ENCODE peak calls at places on chromosomes 11 and 22, in eight cellular contexts. Z is astrocyte of the cerebellum; C is WERI-Rb-1; E is mucosa of gallbladder; W is HFFc6; Q is GM18507; X is activated T-cell treated with anti-CD3 and anti-CD28 coated beads, Interleukin-2, amount 50 U/mL, for 72 hours; B is AG20443. P is an unnamed sample.

GRCh38 chr11:38392176-38392575 is 1794.1 kb upstream of the RAG2 start:
- DNase-seq in Z (peak), C (no peak), E (no peak), W (no peak), Q (no peak), X (no peak), B (no peak), P (no peak)

GRCh38 chr11:121337078-121337477 is 44.5 kb downstream of the SC5D start:
- DNase-seq in Z (no peak), C (no peak), E (no peak), W (no peak), Q (no peak), X (peak), B (no peak), P (no peak)

GRCh38 chr11:5624489-5625278 is at the start of gene TRIM34:
- DNase-seq in Z (peak), C (no peak), E (peak), W (peak), Q (peak), X (peak), B (peak), P (no peak)

GRCh38 chr11:86748296-86748695 is 52.0 kb upstream of the PRSS23 start:
- DNase-seq in Z (no peak), C (no peak), E (no peak), W (peak), Q (no peak), X (no peak), B (peak), P (no peak)

GRCh38 chr11:110148775-110149744 is 55.9 kb downstream of the ZC3H12C start:
- DNase-seq in Z (no peak), C (no peak), E (no peak), W (peak), Q (no peak), X (no peak), B (peak), P (no peak)

GRCh38 chr22:20015187-20015625 is 1.4 kb downstream of the ARVCF start:
- DNase-seq in Z (no peak), C (no peak), E (no peak), W (no peak), Q (no peak), X (no peak), B (no peak), P (no peak)

GRCh38 chr22:44685384-44686056 is 16.5 kb upstream of the PRR5 start:
- DNase-seq in Z (no peak), C (peak), E (peak), W (peak), Q (peak), X (peak), B (peak), P (peak)

GRCh38 chr11:72821221-72821919 is 7.2 kb downstream of the ATG16L2 start:
- DNase-seq in Z (no peak), C (peak), E (no peak), W (no peak), Q (no peak), X (no peak), B (no peak), P (peak)

GRCh38 chr11:13105237-13105844 is 96.2 kb downstream of the RASSF10 start:
- DNase-seq in Z (no peak), C (peak), E (peak), W (no peak), Q (no peak), X (no peak), B (no peak), P (peak)

GRCh38 chr11:6610591-6610990 is 1.4 kb downstream of the TAF10 start:
- DNase-seq in Z (no peak), C (no peak), E (no peak), W (no peak), Q (no peak), X (no peak), B (no peak), P (no peak)

GRCh38 chr11:103055174-103055890 is 36.6 kb downstream of the DCUN1D5 start:
- DNase-seq in Z (peak), C (no peak), E (no peak), W (peak), Q (no peak), X (peak), B (peak), P (peak)

GRCh38 chr22:22111267-22111751 is 128.7 kb upstream of the TOP3B start:
- DNase-seq in Z (peak), C (no peak), E (no peak), W (peak), Q (peak), X (peak), B (peak), P (no peak)

GRCh38 chr22:19568337-19569311 is 44.4 kb upstream of the CLDN5 start:
- DNase-seq in Z (peak), C (no peak), E (no peak), W (peak), Q (no peak), X (no peak), B (peak), P (no peak)

GRCh38 chr22:44026630-44027511 is 2.8 kb downstream of the PARVB start:
- DNase-seq in Z (no peak), C (no peak), E (peak), W (no peak), Q (peak), X (peak), B (peak), P (no peak)

GRCh38 chr11:59556883-59557205 is 45.5 kb downstream of the OR4D9 start:
- DNase-seq in Z (no peak), C (no peak), E (no peak), W (no peak), Q (no peak), X (no peak), B (no peak), P (peak)

GRCh38 chr22:40417881-40418280 is 47.5 kb downstream of the SGSM3 start:
- DNase-seq in Z (no peak), C (no peak), E (no peak), W (no peak), Q (no peak), X (no peak), B (no peak), P (no peak)

GRCh38 chr11:67700141-67700540 is 25.7 kb upstream of the ALDH3B2 start:
- DNase-seq in Z (no peak), C (peak), E (no peak), W (no peak), Q (no peak), X (no peak), B (no peak), P (no peak)

GRCh38 chr11:85661972-85662664 is 2.8 kb downstream of the CREBZF start:
- DNase-seq in Z (no peak), C (no peak), E (no peak), W (no peak), Q (no peak), X (no peak), B (peak), P (no peak)

GRCh38 chr11:61482513-61482912 is 26.0 kb upstream of the LRRC10B start:
- DNase-seq in Z (no peak), C (peak), E (no peak), W (peak), Q (peak), X (peak), B (peak), P (peak)

GRCh38 chr11:94925422-94926270 is 47.7 kb downstream of the CWC15 start:
- DNase-seq in Z (no peak), C (no peak), E (no peak), W (no peak), Q (no peak), X (no peak), B (no peak), P (no peak)

GRCh38 chr11:66543263-66544107 is 2.4 kb downstream of the ZDHHC24 start:
- DNase-seq in Z (no peak), C (peak), E (peak), W (no peak), Q (peak), X (peak), B (no peak), P (peak)

GRCh38 chr11:16989554-16989953 is 24.7 kb downstream of the PLEKHA7 start:
- DNase-seq in Z (no peak), C (peak), E (no peak), W (no peak), Q (no peak), X (no peak), B (no peak), P (peak)

GRCh38 chr11:46107408-46107718 is 13.9 kb downstream of the PHF21A start:
- DNase-seq in Z (no peak), C (no peak), E (no peak), W (no peak), Q (no peak), X (no peak), B (no peak), P (no peak)

GRCh38 chr11:93253111-93253510 is 55.3 kb upstream of the SLC36A4 start:
- DNase-seq in Z (no peak), C (no peak), E (no peak), W (no peak), Q (no peak), X (no peak), B (no peak), P (no peak)

GRCh38 chr11:133910101-133910500 is 46.7 kb downstream of the IGSF9B start:
- DNase-seq in Z (no peak), C (no peak), E (no peak), W (no peak), Q (no peak), X (no peak), B (no peak), P (no peak)

GRCh38 chr11:36364551-36364950 is 68.5 kb downstream of the PRR5L start:
- DNase-seq in Z (no peak), C (no peak), E (no peak), W (no peak), Q (no peak), X (no peak), B (no peak), P (peak)

GRCh38 chr11:35038211-35038930 is 100.6 kb upstream of the CD44 start:
- DNase-seq in Z (no peak), C (no peak), E (no peak), W (peak), Q (no peak), X (peak), B (no peak), P (no peak)

GRCh38 chr11:116033931-116034553 is 529.8 kb upstream of the CADM1 start:
- DNase-seq in Z (no peak), C (peak), E (no peak), W (no peak), Q (no peak), X (no peak), B (no peak), P (peak)

GRCh38 chr11:124315052-124315451 is 1.3 kb upstream of the OR8D1 start:
- DNase-seq in Z (no peak), C (no peak), E (no peak), W (no peak), Q (no peak), X (no peak), B (peak), P (no peak)

GRCh38 chr11:118820412-118821357 is 29.7 kb upstream of the DDX6 start:
- DNase-seq in Z (peak), C (no peak), E (peak), W (no peak), Q (peak), X (peak), B (peak), P (no peak)